ENCODE peak calls at places on chromosomes 11 and 22, in seven cellular contexts. H is IMR-90, G is fibroblast of villous mesenchyme, B is uterus, V is cardiac fibroblast, J is right lobe of liver, R is tibial artery. S is an unnamed sample.
A peak's percentile ranks its signal among the peaks of the same experiment; 100 is the strongest.

GRCh38 chr22:26990503-26991189 is 333.3 kb downstream of the MIAT start:
- DNase-seq in H (no peak), G (no peak), B (no peak), V (no peak), J (no peak), R (no peak), S (no peak)

GRCh38 chr11:81870815-81871214 is 862.8 kb downstream of the FAM181B start:
- DNase-seq in H (no peak), G (no peak), B (no peak), V (no peak), J (no peak), R (no peak), S (no peak)

GRCh38 chr11:126103150-126103549 is 40.5 kb upstream of the CDON start:
- DNase-seq in H (no peak), G (no peak), B (no peak), V (no peak), J (no peak), R (no peak), S (no peak)

GRCh38 chr11:112023104-112023503 is 2.1 kb upstream of the DLAT start:
- DNase-seq in H (no peak), G (no peak), B (no peak), V (peak; percentile 4), J (no peak), R (no peak), S (no peak)

GRCh38 chr11:74696932-74697687 is 34.1 kb downstream of the CHRDL2 start:
- DNase-seq in H (peak; percentile 96), G (peak; percentile 96), B (peak; percentile 92), V (peak; percentile 98), J (peak; percentile 94), R (peak; percentile 93), S (no peak)

GRCh38 chr22:37222440-37222971 is 10.2 kb upstream of the SSTR3 start:
- DNase-seq in H (no peak), G (no peak), B (no peak), V (no peak), J (no peak), R (no peak), S (peak; percentile 74)

GRCh38 chr22:17222503-17222902 is 3.3 kb upstream of the ADA2 start:
- DNase-seq in H (no peak), G (no peak), B (no peak), V (no peak), J (no peak), R (no peak), S (no peak)

GRCh38 chr11:66361502-66361941 is 10.0 kb downstream of the SLC29A2 start:
- DNase-seq in H (no peak), G (no peak), B (no peak), V (no peak), J (no peak), R (no peak), S (no peak)

GRCh38 chr11:102592634-102593581 is 32.2 kb downstream of the MMP20 start:
- DNase-seq in H (peak; percentile 20), G (peak; percentile 27), B (no peak), V (peak; percentile 48), J (no peak), R (no peak), S (no peak)

GRCh38 chr11:21774212-21774611 is 418.7 kb upstream of the ANO5 start:
- DNase-seq in H (no peak), G (no peak), B (no peak), V (no peak), J (no peak), R (peak; percentile 80), S (no peak)

GRCh38 chr11:62245271-62245753 is 3.3 kb downstream of the SCGB1D2 start:
- DNase-seq in H (peak; percentile 28), G (peak; percentile 41), B (no peak), V (peak; percentile 40), J (no peak), R (no peak), S (peak; percentile 39)

GRCh38 chr11:6548121-6548520 is 51.0 kb downstream of the DNHD1 start:
- DNase-seq in H (no peak), G (no peak), B (no peak), V (no peak), J (no peak), R (no peak), S (no peak)

GRCh38 chr11:20873054-20873453 is 203.7 kb downstream of the NELL1 start:
- DNase-seq in H (no peak), G (no peak), B (no peak), V (no peak), J (no peak), R (no peak), S (peak; percentile 12)

GRCh38 chr22:46788426-46789168 is 26.1 kb downstream of the TBC1D22A start:
- DNase-seq in H (no peak), G (no peak), B (no peak), V (no peak), J (no peak), R (peak; percentile 24), S (peak; percentile 45)

GRCh38 chr22:17087176-17088131 is 2.7 kb downstream of the IL17RA start:
- DNase-seq in H (peak; percentile 91), G (peak; percentile 86), B (no peak), V (peak; percentile 55), J (peak; percentile 34), R (peak; percentile 55), S (peak; percentile 77)

GRCh38 chr11:36617543-36617942 is 19.5 kb upstream of the RAG2 start:
- DNase-seq in H (no peak), G (no peak), B (no peak), V (no peak), J (no peak), R (no peak), S (no peak)

GRCh38 chr11:1699771-1700170 is 2.8 kb downstream of the KRTAP5-6 start:
- DNase-seq in H (no peak), G (no peak), B (no peak), V (no peak), J (no peak), R (no peak), S (no peak)

GRCh38 chr11:118434123-118434552 is 2.2 kb upstream of the KMT2A start:
- DNase-seq in H (peak; percentile 48), G (no peak), B (no peak), V (peak; percentile 52), J (no peak), R (no peak), S (no peak)

GRCh38 chr11:620935-621814 is 3.6 kb downstream of the CDHR5 start:
- DNase-seq in H (no peak), G (no peak), B (no peak), V (no peak), J (peak; percentile 56), R (no peak), S (no peak)

GRCh38 chr11:70500076-70500847 is 101.9 kb downstream of the CTTN start:
- DNase-seq in H (no peak), G (no peak), B (no peak), V (no peak), J (peak; percentile 37), R (peak; percentile 45), S (no peak)

GRCh38 chr11:75778962-75779361 is 10.4 kb downstream of the DGAT2 start:
- DNase-seq in H (no peak), G (no peak), B (no peak), V (no peak), J (peak; percentile 19), R (no peak), S (no peak)

GRCh38 chr11:128187829-128188228 is 399.5 kb downstream of the ETS1 start:
- DNase-seq in H (peak; percentile 48), G (no peak), B (no peak), V (peak; percentile 18), J (no peak), R (no peak), S (no peak)

GRCh38 chr11:30049214-30049613 is 32.4 kb upstream of the KCNA4 start:
- DNase-seq in H (no peak), G (no peak), B (no peak), V (peak; percentile 17), J (no peak), R (no peak), S (no peak)
- TF ChIP-seq CTCF in H (no peak), G (no peak), B (no peak), V (no peak), J (peak; percentile 5), R (no peak), S (no peak)

GRCh38 chr22:38699143-38699542 is 1.6 kb downstream of the JOSD1 start:
- DNase-seq in H (no peak), G (no peak), B (no peak), V (no peak), J (no peak), R (no peak), S (no peak)

GRCh38 chr22:38698407-38699094 is 2.2 kb downstream of the JOSD1 start:
- DNase-seq in H (no peak), G (no peak), B (no peak), V (no peak), J (no peak), R (no peak), S (no peak)

GRCh38 chr22:38699784-38700183 is 959 bp downstream of the JOSD1 start:
- DNase-seq in H (peak; percentile 62), G (peak; percentile 69), B (no peak), V (peak; percentile 66), J (no peak), R (no peak), S (no peak)

GRCh38 chr22:38700271-38700788 is 413 bp downstream of the JOSD1 start:
- DNase-seq in H (no peak), G (peak; percentile 69), B (no peak), V (peak; percentile 78), J (peak; percentile 88), R (peak; percentile 84), S (peak; percentile 45)

GRCh38 chr22:38700789-38701628 is at the start of gene JOSD1:
- DNase-seq in H (peak; percentile 95), G (peak; percentile 96), B (peak; percentile 95), V (peak; percentile 98), J (peak; percentile 98), R (peak; percentile 96), S (peak; percentile 98)
- TF ChIP-seq CTCF in H (no peak), G (no peak), B (no peak), V (no peak), J (no peak), R (peak; percentile 29), S (no peak)

DNA sequence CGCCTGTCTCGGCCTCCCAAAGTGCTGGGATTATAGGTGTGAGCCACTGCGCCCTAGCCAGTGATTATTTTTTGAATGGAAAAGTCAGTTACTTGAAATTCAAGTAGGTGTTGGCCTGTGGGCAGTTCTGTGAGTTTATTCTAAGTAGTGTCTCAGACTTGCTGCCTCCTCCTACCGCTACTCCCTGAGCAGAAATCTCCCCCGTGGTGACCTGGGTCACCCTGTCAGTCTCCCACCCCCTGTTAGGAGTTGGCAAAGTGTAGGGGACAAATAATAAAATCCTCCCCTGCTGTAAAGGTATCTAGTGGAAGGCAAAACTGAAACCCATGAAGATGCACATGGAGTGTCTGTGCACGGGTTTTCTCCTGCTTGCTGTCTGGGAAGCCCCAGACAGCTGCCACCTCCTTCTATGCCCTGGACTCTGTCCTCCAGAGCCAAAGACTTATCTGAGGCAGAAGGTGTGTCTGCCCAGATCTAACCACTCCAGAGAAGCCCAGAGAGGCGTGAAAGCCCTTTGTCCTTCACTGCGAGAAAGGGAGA is 26.3 kb downstream of the SNAP29 start:
- DNase-seq in H (no peak), G (no peak), B (no peak), V (no peak), J (no peak), R (no peak), S (no peak)
- TF ChIP-seq CTCF in H (no peak), G (no peak), B (no peak), V (no peak), J (no peak), R (no peak), S (no peak)

GRCh38 chr11:109426442-109426841 is 4.5 kb downstream of the C11orf87 start:
- DNase-seq in H (no peak), G (no peak), B (no peak), V (peak; percentile 3), J (no peak), R (no peak), S (no peak)
- TF ChIP-seq CTCF in H (peak; percentile 21), G (peak; percentile 21), B (no peak), V (peak; percentile 41), J (no peak), R (no peak), S (no peak)

S was measured in activated CD8-positive, alpha-beta T cell treated with anti-CD3 and anti-CD28 coated beads for 36 hours.